ENCODE peak calls at places on chromosomes 2 and 18, in seven cellular contexts. One of them, this sample, is unnamed.

GRCh38 chr2:170313636-170314348 is 135.8 kb downstream of the MYO3B start:
- DNase-seq in IMR-90: no peak
- DNase-seq in hepatic stellate cell: no peak
- DNase-seq in Calu3: no peak
- DNase-seq in amniotic stem cell: no peak
- DNase-seq in NCI-H2029 treated with DMSO at 0.1 percent for 48 hours: no peak
- DNase-seq in HCT116: no peak
- DNase-seq in this sample: no peak

GRCh38 chr2:18630101-18630500 is 40.7 kb upstream of the NT5C1B start:
- DNase-seq in IMR-90: peak
- DNase-seq in hepatic stellate cell: peak
- DNase-seq in Calu3: no peak
- DNase-seq in amniotic stem cell: no peak
- DNase-seq in NCI-H2029 treated with DMSO at 0.1 percent for 48 hours: no peak
- DNase-seq in HCT116: no peak
- DNase-seq in this sample: no peak

GRCh38 chr18:32549248-32549842 is 78.7 kb upstream of the GAREM1 start:
- DNase-seq in IMR-90: peak
- DNase-seq in hepatic stellate cell: peak
- DNase-seq in Calu3: peak
- DNase-seq in amniotic stem cell: no peak
- DNase-seq in NCI-H2029 treated with DMSO at 0.1 percent for 48 hours: peak
- DNase-seq in HCT116: peak
- DNase-seq in this sample: no peak

GRCh38 chr2:217612920-217613319 is 389.9 kb downstream of the TNS1 start:
- DNase-seq in IMR-90: no peak
- DNase-seq in hepatic stellate cell: no peak
- DNase-seq in Calu3: no peak
- DNase-seq in amniotic stem cell: no peak
- DNase-seq in NCI-H2029 treated with DMSO at 0.1 percent for 48 hours: no peak
- DNase-seq in HCT116: no peak
- DNase-seq in this sample: no peak

GRCh38 chr2:132392211-132392610 is 24.4 kb upstream of the GPR39 start:
- DNase-seq in IMR-90: no peak
- DNase-seq in hepatic stellate cell: no peak
- DNase-seq in Calu3: no peak
- DNase-seq in amniotic stem cell: no peak
- DNase-seq in NCI-H2029 treated with DMSO at 0.1 percent for 48 hours: no peak
- DNase-seq in HCT116: no peak
- DNase-seq in this sample: no peak

GRCh38 chr2:202486351-202486750 is 110.2 kb downstream of the BMPR2 start:
- DNase-seq in IMR-90: no peak
- DNase-seq in hepatic stellate cell: no peak
- DNase-seq in Calu3: no peak
- DNase-seq in amniotic stem cell: no peak
- DNase-seq in NCI-H2029 treated with DMSO at 0.1 percent for 48 hours: no peak
- DNase-seq in HCT116: no peak
- DNase-seq in this sample: no peak

GRCh38 chr2:24105816-24106215 is 17.3 kb downstream of the PFN4 start:
- DNase-seq in IMR-90: no peak
- DNase-seq in hepatic stellate cell: no peak
- DNase-seq in Calu3: no peak
- DNase-seq in amniotic stem cell: no peak
- DNase-seq in NCI-H2029 treated with DMSO at 0.1 percent for 48 hours: no peak
- DNase-seq in HCT116: no peak
- DNase-seq in this sample: no peak

GRCh38 chr2:159185401-159186130 is 100.9 kb downstream of the WDSUB1 start:
- DNase-seq in IMR-90: peak
- DNase-seq in hepatic stellate cell: peak
- DNase-seq in Calu3: peak
- DNase-seq in amniotic stem cell: no peak
- DNase-seq in NCI-H2029 treated with DMSO at 0.1 percent for 48 hours: no peak
- DNase-seq in HCT116: peak
- DNase-seq in this sample: no peak

GRCh38 chr2:140929866-140930265 is 1201.0 kb downstream of the LRP1B start:
- DNase-seq in IMR-90: no peak
- DNase-seq in hepatic stellate cell: no peak
- DNase-seq in Calu3: no peak
- DNase-seq in amniotic stem cell: no peak
- DNase-seq in NCI-H2029 treated with DMSO at 0.1 percent for 48 hours: no peak
- DNase-seq in HCT116: no peak
- DNase-seq in this sample: no peak

GRCh38 chr2:233428008-233428407 is 73.7 kb downstream of the DGKD start:
- DNase-seq in IMR-90: no peak
- DNase-seq in hepatic stellate cell: no peak
- DNase-seq in Calu3: no peak
- DNase-seq in amniotic stem cell: no peak
- DNase-seq in NCI-H2029 treated with DMSO at 0.1 percent for 48 hours: no peak
- DNase-seq in HCT116: no peak
- DNase-seq in this sample: no peak

GRCh38 chr2:202965810-202966454 is 48.7 kb upstream of the NBEAL1 start:
- DNase-seq in IMR-90: peak
- DNase-seq in hepatic stellate cell: peak
- DNase-seq in Calu3: peak
- DNase-seq in amniotic stem cell: no peak
- DNase-seq in NCI-H2029 treated with DMSO at 0.1 percent for 48 hours: no peak
- DNase-seq in HCT116: peak
- DNase-seq in this sample: peak

GRCh38 chr2:32925976-32926707 is 20.6 kb upstream of the LTBP1 start:
- DNase-seq in IMR-90: no peak
- DNase-seq in hepatic stellate cell: no peak
- DNase-seq in Calu3: no peak
- DNase-seq in amniotic stem cell: no peak
- DNase-seq in NCI-H2029 treated with DMSO at 0.1 percent for 48 hours: no peak
- DNase-seq in HCT116: no peak
- DNase-seq in this sample: no peak

GRCh38 chr2:42903821-42904575 is 111.6 kb upstream of the HAAO start:
- DNase-seq in IMR-90: no peak
- DNase-seq in hepatic stellate cell: no peak
- DNase-seq in Calu3: no peak
- DNase-seq in amniotic stem cell: no peak
- DNase-seq in NCI-H2029 treated with DMSO at 0.1 percent for 48 hours: peak
- DNase-seq in HCT116: no peak
- DNase-seq in this sample: no peak

GRCh38 chr18:61992285-61992684 is 99.5 kb upstream of the RNF152 start:
- DNase-seq in IMR-90: peak
- DNase-seq in hepatic stellate cell: peak
- DNase-seq in Calu3: peak
- DNase-seq in amniotic stem cell: peak
- DNase-seq in NCI-H2029 treated with DMSO at 0.1 percent for 48 hours: no peak
- DNase-seq in HCT116: peak
- DNase-seq in this sample: no peak

GRCh38 chr2:42153944-42154593 is 15.1 kb upstream of the EML4 start:
- DNase-seq in IMR-90: no peak
- DNase-seq in hepatic stellate cell: no peak
- DNase-seq in Calu3: no peak
- DNase-seq in amniotic stem cell: no peak
- DNase-seq in NCI-H2029 treated with DMSO at 0.1 percent for 48 hours: no peak
- DNase-seq in HCT116: no peak
- DNase-seq in this sample: no peak

GRCh38 chr2:158034198-158034831 is 67.4 kb upstream of the UPP2 start:
- DNase-seq in IMR-90: peak
- DNase-seq in hepatic stellate cell: peak
- DNase-seq in Calu3: peak
- DNase-seq in amniotic stem cell: peak
- DNase-seq in NCI-H2029 treated with DMSO at 0.1 percent for 48 hours: peak
- DNase-seq in HCT116: peak
- DNase-seq in this sample: no peak

GRCh38 chr2:190718652-190719526 is 70.0 kb downstream of the NAB1 start:
- DNase-seq in IMR-90: peak
- DNase-seq in hepatic stellate cell: peak
- DNase-seq in Calu3: peak
- DNase-seq in amniotic stem cell: peak
- DNase-seq in NCI-H2029 treated with DMSO at 0.1 percent for 48 hours: no peak
- DNase-seq in HCT116: peak
- DNase-seq in this sample: peak

GRCh38 chr2:209977386-209978239 is 24.8 kb upstream of the RPE start:
- DNase-seq in IMR-90: peak
- DNase-seq in hepatic stellate cell: peak
- DNase-seq in Calu3: no peak
- DNase-seq in amniotic stem cell: no peak
- DNase-seq in NCI-H2029 treated with DMSO at 0.1 percent for 48 hours: peak
- DNase-seq in HCT116: peak
- DNase-seq in this sample: peak

GRCh38 chr2:88469202-88470114 is 17.0 kb upstream of the FOXI3 start:
- DNase-seq in IMR-90: no peak
- DNase-seq in hepatic stellate cell: no peak
- DNase-seq in Calu3: no peak
- DNase-seq in amniotic stem cell: no peak
- DNase-seq in NCI-H2029 treated with DMSO at 0.1 percent for 48 hours: no peak
- DNase-seq in HCT116: no peak
- DNase-seq in this sample: no peak

GRCh38 chr2:187985923-187986322 is 305.8 kb upstream of the GULP1 start:
- DNase-seq in IMR-90: peak
- DNase-seq in hepatic stellate cell: no peak
- DNase-seq in Calu3: no peak
- DNase-seq in amniotic stem cell: no peak
- DNase-seq in NCI-H2029 treated with DMSO at 0.1 percent for 48 hours: no peak
- DNase-seq in HCT116: no peak
- DNase-seq in this sample: no peak

This sample was measured in AG04450.